ENCODE peak calls at places on chromosomes 1 and 21, in eight cellular contexts. G, Q, C, S, V, Y, U and T are unnamed samples.

GRCh38 chr1:167016090-167016750 is 27.1 kb downstream of the MAEL start:
- DNase-seq in G (peak; percentile 55), Q (no peak), C (no peak), S (no peak), V (no peak), Y (no peak), U (no peak), T (no peak)

GRCh38 chr21:36150192-36150711 is 6.4 kb upstream of the DOP1B start:
- DNase-seq in G (peak; percentile 94), Q (no peak), C (peak; percentile 89), S (peak; percentile 78), V (no peak), Y (no peak), U (no peak), T (no peak)

GRCh38 chr1:60952566-60953215 is 129.7 kb upstream of the NFIA start:
- DNase-seq in G (no peak), Q (no peak), C (no peak), S (no peak), V (no peak), Y (no peak), U (no peak), T (no peak)

GRCh38 chr1:167232801-167233200 is 12.1 kb downstream of the POU2F1 start:
- DNase-seq in G (no peak), Q (no peak), C (no peak), S (no peak), V (no peak), Y (no peak), U (peak; percentile 69), T (no peak)

GRCh38 chr1:230016139-230016538 is 50.9 kb upstream of the GALNT2 start:
- DNase-seq in G (no peak), Q (no peak), C (no peak), S (no peak), V (no peak), Y (no peak), U (no peak), T (no peak)

GRCh38 chr1:209155556-209155955 is 428.0 kb upstream of the CAMK1G start:
- DNase-seq in G (no peak), Q (no peak), C (no peak), S (no peak), V (peak; percentile 6), Y (peak; percentile 84), U (no peak), T (no peak)

GRCh38 chr1:29355375-29355774 is 119.1 kb downstream of the PTPRU start:
- DNase-seq in G (no peak), Q (no peak), C (no peak), S (no peak), V (no peak), Y (no peak), U (no peak), T (no peak)

GRCh38 chr1:156709743-156710489 is 4.5 kb upstream of the CRABP2 start:
- DNase-seq in G (no peak), Q (peak; percentile 81), C (no peak), S (peak; percentile 53), V (peak; percentile 59), Y (no peak), U (peak; percentile 84), T (peak; percentile 36)

GRCh38 chr1:230831706-230832105 is 36.6 kb downstream of the C1orf198 start:
- DNase-seq in G (no peak), Q (no peak), C (no peak), S (no peak), V (no peak), Y (no peak), U (no peak), T (peak; percentile 82)

DNA sequence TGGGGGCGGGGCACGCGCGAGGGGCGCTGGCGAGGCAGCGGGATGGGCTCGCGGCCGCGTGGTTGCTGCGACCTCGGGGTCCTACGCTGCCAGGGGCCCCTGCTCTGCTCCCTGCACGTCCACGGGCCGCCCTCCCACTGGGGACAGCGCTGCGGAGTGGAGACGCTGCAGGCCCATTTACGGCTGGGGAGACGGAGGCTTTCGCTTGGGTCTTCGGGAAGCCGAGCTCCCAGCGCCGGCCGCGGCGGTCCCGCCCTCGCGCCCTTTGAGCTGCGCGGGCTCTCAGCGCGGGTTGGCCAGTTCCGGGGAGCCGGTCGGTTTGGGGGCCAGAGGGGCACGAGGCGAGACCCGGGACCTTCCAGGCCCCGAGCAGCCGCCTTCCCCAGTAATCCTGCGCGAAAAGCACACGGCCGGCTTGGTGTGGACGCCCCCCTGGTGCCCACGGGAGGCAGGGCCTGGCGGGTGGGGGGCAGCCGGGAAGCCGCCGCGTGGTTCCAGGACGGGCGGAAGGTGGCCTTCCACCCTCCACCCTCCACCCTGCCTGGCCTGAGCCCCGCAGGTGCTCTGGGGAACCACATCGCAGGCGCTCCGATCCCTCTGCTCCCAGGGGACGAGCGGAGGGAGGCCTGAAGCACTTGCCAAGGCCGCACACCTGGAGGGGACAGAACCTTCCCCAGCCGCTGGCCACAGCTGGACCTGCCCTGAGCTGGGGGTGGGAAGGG is 570 bp upstream of the PEX10 start:
- DNase-seq in G (peak; percentile 50), Q (no peak), C (peak; percentile 83), S (peak; percentile 43), V (peak; percentile 85), Y (no peak), U (no peak), T (peak; percentile 50)
- TF ChIP-seq CTCF in G (no peak), Q (no peak), C (no peak), S (no peak), V (no peak), Y (no peak), U (no peak), T (no peak)

DNA sequence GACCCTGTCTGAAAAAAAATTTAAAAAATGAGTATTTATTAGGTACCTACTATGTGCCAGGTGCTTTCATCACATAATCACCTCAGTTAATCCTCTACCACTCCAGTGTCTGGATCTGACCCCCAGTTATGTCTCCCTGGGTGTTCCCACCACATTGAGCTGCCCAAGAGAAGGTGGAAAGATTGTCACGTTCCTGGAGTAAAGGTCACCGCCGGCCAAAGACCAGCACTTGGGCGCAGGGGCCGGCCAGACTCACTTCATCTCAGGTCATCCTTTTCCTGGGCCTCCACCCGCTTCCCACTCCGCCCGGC is 714 bp downstream of the PYCR2 start:
- DNase-seq in G (no peak), Q (no peak), C (no peak), S (no peak), V (peak; percentile 46), Y (no peak), U (no peak), T (no peak)
- H3K4me3 ChIP-seq in G (peak overlapping the region; percentile 84), Q (peak overlapping the region; percentile 86), C (peak overlapping the region; percentile 91), S (peak overlapping the region; percentile 95), V (peak overlapping the region; percentile 76), Y (peak overlapping the region; percentile 93), U (peak overlapping the region; percentile 99), T (peak overlapping the region; percentile 91)

DNA sequence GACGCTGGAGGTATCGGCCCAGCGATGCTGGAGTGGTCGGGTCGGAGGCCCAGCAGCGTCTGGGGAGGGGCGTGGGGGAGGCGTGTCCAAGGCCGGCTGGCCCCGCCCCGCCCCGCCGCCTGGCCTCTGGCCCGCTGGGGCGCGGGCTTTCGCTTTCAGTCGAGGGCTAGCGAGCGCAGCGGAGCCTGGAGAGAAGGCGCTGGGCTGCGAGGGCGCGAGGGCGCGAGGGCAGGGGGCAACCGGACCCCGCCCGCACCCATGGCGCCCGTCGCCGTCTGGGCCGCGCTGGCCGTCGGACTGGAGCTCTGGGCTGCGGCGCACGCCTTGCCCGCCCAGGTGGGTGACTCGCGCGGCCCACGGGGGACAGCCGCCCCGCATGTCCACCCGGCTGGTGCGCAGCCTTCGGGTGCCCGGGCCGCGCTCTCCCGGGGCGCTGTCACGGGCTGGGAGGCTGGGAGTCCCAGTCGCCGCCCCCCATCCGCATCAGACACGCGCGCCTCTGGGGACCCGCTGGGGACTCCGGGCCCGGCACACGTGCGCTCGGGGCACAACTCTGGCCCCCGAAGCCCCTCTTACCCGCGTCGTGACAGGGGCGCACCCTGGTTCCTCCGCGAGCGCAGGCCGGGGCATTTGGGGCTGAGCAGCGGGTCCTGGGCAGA is at the start of gene TNFRSF1B:
- DNase-seq in G (peak; percentile 68), Q (peak; percentile 81), C (no peak), S (peak; percentile 81), V (peak; percentile 75), Y (peak; percentile 87), U (no peak), T (peak; percentile 60)
- TF ChIP-seq CTCF in G (no peak), Q (no peak), C (no peak), S (no peak), V (no peak), Y (no peak), U (no peak), T (no peak)

DNA sequence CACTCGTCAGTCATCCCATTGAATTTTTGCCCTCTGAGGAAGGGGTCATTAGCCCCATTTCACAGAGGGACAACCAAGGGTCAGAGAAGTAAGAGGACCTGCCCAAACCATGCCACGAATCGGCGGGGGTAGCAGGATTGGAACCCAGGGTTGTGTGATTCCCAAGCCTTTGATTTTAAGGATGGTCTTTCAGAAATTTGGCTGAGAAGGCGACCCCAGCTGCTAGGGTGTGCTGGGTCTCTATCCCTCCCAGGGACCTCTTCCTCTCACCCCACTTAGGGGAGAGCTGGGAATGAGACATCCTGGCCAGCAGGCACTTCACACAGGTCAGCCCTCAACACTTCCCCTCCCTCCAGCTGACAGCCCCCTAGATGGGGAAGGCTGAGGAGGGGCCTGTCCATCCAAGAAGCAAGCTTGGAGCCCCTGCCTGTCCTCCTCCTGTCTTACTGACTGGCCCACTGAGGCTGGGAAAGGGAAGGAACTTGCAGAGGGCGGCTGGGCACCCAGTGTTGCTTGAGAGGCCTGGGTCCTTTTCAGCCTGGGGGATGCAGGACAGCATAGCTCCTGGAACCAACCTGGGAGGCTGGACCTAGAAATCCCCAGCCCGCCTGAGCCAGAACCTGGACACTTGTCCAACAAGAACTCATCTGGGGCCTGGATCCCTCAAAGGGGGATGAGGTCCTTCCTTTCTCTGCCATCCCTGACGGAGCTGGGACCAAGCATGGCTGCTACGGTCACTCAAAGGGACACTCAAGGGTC is 1.7 kb downstream of the SDC3 start:
- DNase-seq in G (no peak), Q (no peak), C (no peak), S (no peak), V (no peak), Y (no peak), U (no peak), T (no peak)
- H3K4me3 ChIP-seq in G (no peak overlapping the region), Q (peak overlapping the region; percentile 55), C (no peak overlapping the region), S (peak overlapping the region; percentile 56), V (no peak overlapping the region), Y (peak overlapping the region; percentile 76), U (no peak overlapping the region), T (peak overlapping the region; percentile 67)

DNA sequence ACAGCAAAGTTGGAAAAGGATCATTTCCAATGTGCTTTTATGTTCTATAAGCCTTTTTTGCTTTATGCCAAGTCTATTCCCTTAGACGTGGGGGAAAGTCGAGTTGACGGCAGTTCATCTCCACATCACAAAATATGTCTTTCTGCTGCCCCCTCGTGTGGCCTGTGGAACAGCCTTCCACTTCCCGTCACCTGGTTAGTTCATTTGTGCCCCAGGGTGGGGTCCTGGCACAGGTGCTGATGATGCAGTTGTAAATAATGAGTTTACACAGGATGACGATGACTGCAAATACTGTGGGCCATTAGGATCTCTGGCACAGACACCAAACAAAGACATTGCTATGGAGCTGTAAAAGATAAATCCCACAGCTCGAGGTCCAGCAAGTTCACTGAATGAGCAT is 10.0 kb upstream of the OTUD3 start:
- DNase-seq in G (no peak), Q (peak; percentile 46), C (peak; percentile 42), S (no peak), V (peak; percentile 72), Y (no peak), U (peak; percentile 90), T (no peak)
- TF ChIP-seq CTCF in G (no peak), Q (peak; percentile 56), C (peak; percentile 66), S (no peak), V (peak; percentile 41), Y (no peak), U (peak; percentile 48), T (peak; percentile 38)